ENCODE peak calls at places on chromosomes 11 and 22, in four cellular contexts. N, Y, S and U are unnamed samples.

GRCh38 chr11:69385832-69386415 is 92.0 kb downstream of the MYEOV start:
- DNase-seq in Y (no peak), N (no peak), S (no peak), U (no peak)

GRCh38 chr11:125110506-125110905 is 920 bp downstream of the TMEM218 start:
- DNase-seq in Y (no peak), S (peak), N (no peak), U (no peak)

GRCh38 chr11:103681855-103682254 is 354.6 kb upstream of the DDI1 start:
- DNase-seq in Y (no peak), N (no peak), S (no peak), U (no peak)

GRCh38 chr11:132251095-132251494 is 880.7 kb downstream of the NTM start:
- DNase-seq in N (no peak), Y (no peak), S (no peak), U (no peak)

GRCh38 chr11:3894128-3894731 is 38.8 kb downstream of the STIM1 start:
- DNase-seq in S (peak), N (no peak), Y (no peak), U (no peak)

GRCh38 chr11:36328956-36329673 is 33.0 kb downstream of the PRR5L start:
- DNase-seq in Y (no peak), N (no peak), S (no peak), U (no peak)

GRCh38 chr11:36774603-36775002 is 176.6 kb upstream of the RAG2 start:
- DNase-seq in N (no peak), S (no peak), Y (no peak), U (no peak)

GRCh38 chr11:2301631-2302272 is at the start of the genes C11orf21 and TSPAN32:
- DNase-seq in S (peak), Y (peak), N (no peak), U (no peak)

GRCh38 chr11:112024178-112024777 is 930 bp upstream of the DLAT start:
- DNase-seq in S (peak), Y (no peak), N (no peak), U (no peak)

GRCh38 chr11:126114486-126115252 is 52.0 kb upstream of the CDON start:
- DNase-seq in Y (no peak), N (no peak), S (no peak), U (no peak)

GRCh38 chr11:75432911-75433321 is at the start of gene KLHL35:
- DNase-seq in Y (no peak), N (no peak), S (no peak), U (no peak)

GRCh38 chr11:66479741-66480115 is 506 bp upstream of the DPP3 start:
- DNase-seq in Y (no peak), S (no peak), N (peak), U (no peak)

GRCh38 chr11:16786131-16786530 is 47.7 kb downstream of the C11orf58 start:
- DNase-seq in S (no peak), Y (no peak), N (no peak), U (no peak)

GRCh38 chr11:88169481-88169880 is 5.8 kb downstream of the RAB38 start:
- DNase-seq in S (no peak), N (no peak), Y (no peak), U (no peak)

GRCh38 chr11:69576069-69576782 is 64.7 kb upstream of the CCND1 start:
- DNase-seq in S (no peak), Y (no peak), N (no peak), U (no peak)

GRCh38 chr11:128555606-128556005 is 31.8 kb downstream of the ETS1 start:
- DNase-seq in S (no peak), Y (no peak), N (no peak), U (no peak)
- TF ChIP-seq CTCF in S (no peak), Y (no peak), N (no peak), U (peak)

DNA sequence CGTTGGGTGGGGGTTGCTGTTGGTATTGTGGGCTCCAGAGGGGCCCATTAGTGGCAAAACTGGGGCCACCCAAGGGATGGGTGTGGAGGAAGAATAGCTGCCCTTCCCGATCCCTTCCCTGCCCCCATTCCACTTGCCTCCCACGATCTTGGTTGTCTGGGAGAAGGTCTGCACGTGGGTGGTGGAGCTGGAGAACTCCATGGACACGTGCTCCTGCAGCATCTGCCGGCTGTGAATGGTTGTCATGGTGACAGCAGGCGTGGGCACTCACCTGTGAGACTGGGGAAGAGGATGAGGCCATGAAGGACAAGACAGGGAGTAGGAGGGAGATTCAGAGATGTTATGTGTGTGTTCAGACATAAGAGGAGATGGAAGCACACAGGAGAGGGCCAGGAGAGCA is 2.0 kb downstream of the IGSF22 start:
- DNase-seq in Y (no peak), N (no peak), S (no peak), U (no peak)
- TF ChIP-seq CTCF in Y (no peak), N (no peak), S (no peak), U (no peak)

GRCh38 chr11:71395010-71395560 is 53.1 kb downstream of the DHCR7 start:
- DNase-seq in S (no peak), N (no peak), Y (no peak), U (no peak)
- TF ChIP-seq CTCF in S (no peak), N (no peak), Y (no peak), U (no peak)

GRCh38 chr11:114317738-114318137 is 21.5 kb downstream of the NNMT start:
- DNase-seq in N (no peak), S (no peak), Y (no peak), U (no peak)
- TF ChIP-seq CTCF in N (peak), S (no peak), Y (no peak), U (peak)

GRCh38 chr11:106076923-106077608 is at the start of gene KBTBD3:
- DNase-seq in N (peak), S (peak), Y (peak), U (peak)
- TF ChIP-seq CTCF in N (peak), S (peak), Y (peak), U (peak)

DNA sequence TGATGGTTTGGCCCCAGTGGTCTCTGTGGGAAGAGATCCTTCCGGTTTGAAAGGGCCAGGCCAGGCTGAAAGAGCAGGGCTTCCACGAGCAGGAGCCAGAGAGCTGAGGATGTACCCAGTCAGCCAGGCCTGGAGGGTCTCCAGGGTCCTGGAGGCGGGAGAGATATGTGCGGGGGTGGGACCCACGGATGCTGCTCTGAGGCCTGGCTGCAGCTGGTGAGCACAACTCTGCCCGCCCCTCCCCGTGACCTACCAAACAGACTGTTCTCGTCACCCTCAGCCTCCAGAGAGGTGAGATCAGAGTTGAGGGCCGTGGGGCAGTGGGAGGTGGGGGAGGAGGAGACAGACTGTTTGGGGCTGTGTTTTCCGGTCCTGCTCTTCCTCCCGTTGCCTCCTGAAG is 42.2 kb downstream of the TRIOBP start:
- DNase-seq in Y (no peak), S (no peak), N (peak), U (no peak)
- TF ChIP-seq CTCF in Y (no peak), S (no peak), N (no peak), U (no peak)

DNA sequence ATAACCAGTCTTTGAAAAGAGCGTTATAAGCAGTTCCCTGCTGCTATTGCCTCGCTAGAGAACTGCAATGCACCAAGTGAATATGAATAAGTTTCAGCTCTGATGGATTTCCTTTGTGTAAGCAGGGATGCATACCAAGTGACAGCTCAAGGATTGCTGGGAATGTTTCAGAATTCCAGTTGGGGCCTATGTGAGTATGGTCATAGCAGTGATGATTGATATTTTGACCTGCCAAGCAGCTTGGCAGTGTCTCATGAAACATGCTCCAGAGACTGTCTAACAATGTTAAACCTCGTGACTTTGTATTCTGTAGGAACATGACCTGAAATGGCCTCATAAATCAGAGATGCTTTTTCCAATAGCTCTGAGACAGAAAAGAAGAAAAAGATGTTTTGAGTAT is 312.6 kb downstream of the C11orf87 start:
- DNase-seq in S (no peak), N (no peak), Y (no peak), U (no peak)
- TF ChIP-seq CTCF in S (no peak), N (no peak), Y (no peak), U (no peak)

DNA sequence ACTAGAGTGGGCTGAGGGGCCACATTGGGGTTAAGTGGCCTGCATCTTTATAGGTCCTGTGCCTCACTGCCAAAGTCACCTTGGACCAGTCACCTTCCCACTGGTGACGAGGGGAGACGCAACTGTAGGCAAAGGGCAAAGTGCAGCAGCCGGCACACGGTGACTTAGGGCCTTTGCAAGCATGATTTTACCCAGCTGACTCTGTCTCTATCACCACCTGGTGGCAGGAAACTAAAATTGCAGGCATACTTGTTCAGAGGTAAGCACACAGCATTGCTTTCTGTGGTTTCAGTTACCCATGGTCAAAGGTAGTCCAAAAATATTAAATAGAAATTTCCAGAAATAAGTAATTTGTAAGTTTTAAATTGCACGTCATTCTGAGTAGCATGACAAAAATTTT is 1164.4 kb downstream of the BRD1 start:
- DNase-seq in S (peak), Y (no peak), N (no peak), U (no peak)
- TF ChIP-seq CTCF in S (peak), Y (no peak), N (no peak), U (no peak)

GRCh38 chr11:115518983-115519382 is 14.8 kb upstream of the CADM1 start:
- DNase-seq in N (no peak), S (no peak), Y (no peak), U (no peak)

DNA sequence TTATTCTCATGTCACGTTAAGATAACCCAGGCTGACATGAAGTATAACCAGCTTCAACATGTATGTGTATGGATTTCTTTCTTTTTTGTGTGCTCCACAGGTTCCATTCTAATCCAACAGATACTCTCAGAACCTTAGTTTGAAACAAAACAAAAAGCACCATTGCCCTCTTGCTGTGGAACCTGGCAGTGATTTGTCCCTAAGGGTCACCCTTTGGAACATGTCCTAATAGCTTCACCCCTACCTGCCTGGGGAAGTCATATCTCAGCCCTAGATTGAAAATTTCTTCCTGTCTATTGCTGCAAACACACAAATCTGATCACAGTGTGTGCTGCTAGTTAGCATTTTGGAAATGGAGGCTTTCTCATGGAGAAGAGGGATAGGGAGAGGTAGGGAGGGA is 11.4 kb upstream of the CADM1 start:
- DNase-seq in N (no peak), Y (no peak), S (no peak), U (no peak)
- TF ChIP-seq CTCF in N (no peak), Y (no peak), S (no peak), U (no peak)

GRCh38 chr11:882593-882992 is 28.0 kb downstream of the CHID1 start:
- DNase-seq in Y (no peak), N (no peak), S (no peak), U (no peak)

GRCh38 chr11:876550-876949 is 33.9 kb downstream of the TSPAN4 start:
- DNase-seq in Y (no peak), N (no peak), S (no peak), U (no peak)

GRCh38 chr11:877565-877964 is 33.0 kb downstream of the CHID1 start:
- DNase-seq in S (peak), N (no peak), Y (no peak), U (no peak)

GRCh38 chr11:883527-883926 is 27.1 kb downstream of the CHID1 start:
- DNase-seq in N (no peak), Y (no peak), S (no peak), U (no peak)

DNA sequence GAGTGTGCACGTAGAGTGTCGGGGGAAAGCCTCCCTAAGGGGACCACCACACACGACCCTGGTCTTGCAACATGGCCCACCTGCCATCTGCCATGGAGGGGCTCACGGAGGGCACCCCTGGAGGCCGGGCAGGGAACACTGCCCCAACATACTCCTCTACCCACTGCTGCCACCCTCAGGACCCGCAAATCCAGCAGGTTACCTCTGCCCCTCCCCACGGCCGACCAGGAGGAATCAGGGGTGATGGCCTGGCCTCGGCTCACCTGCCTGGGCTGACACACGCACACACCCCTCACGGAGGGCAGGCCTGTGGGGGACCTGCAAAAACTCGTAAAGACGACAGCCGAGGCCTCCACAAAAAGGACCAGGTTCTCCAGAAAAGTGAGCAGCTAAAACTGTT is 30.2 kb downstream of the CHID1 start:
- DNase-seq in Y (no peak), S (no peak), N (no peak), U (no peak)
- TF ChIP-seq CTCF in Y (no peak), S (no peak), N (no peak), U (no peak)